ENCODE peak calls at places on chromosomes 16 and 17, in eight cellular contexts. B, C, G, J, L, A, X and P are unnamed samples.

GRCh38 chr16:4411684-4412083 is 4.7 kb downstream of the CORO7 start:
- DNase-seq in A (no peak), G (no peak), L (no peak), B (no peak), X (no peak), J (no peak), C (peak; percentile 76), P (no peak)

GRCh38 chr16:19284207-19284606 is 1.3 kb upstream of the CLEC19A start:
- DNase-seq in A (peak; percentile 84), L (peak; percentile 13), J (peak; percentile 8), G (no peak), B (peak; percentile 40), X (no peak), C (no peak), P (no peak)

GRCh38 chr17:76000016-76000754 is 470 bp upstream of the CDK3 start:
- DNase-seq in B (peak; percentile 59), A (peak; percentile 30), J (no peak), X (peak; percentile 71), C (no peak), G (peak; percentile 57), L (peak; percentile 43), P (peak; percentile 49)

GRCh38 chr17:74542727-74543383 is 3.1 kb downstream of the CD300C start:
- DNase-seq in L (no peak), J (no peak), G (no peak), B (no peak), X (no peak), A (no peak), C (no peak), P (no peak)

GRCh38 chr16:86258713-86259112 is 251.6 kb upstream of the FOXF1 start:
- DNase-seq in L (no peak), A (peak; percentile 66), J (peak; percentile 23), X (no peak), C (no peak), B (no peak), G (no peak), P (no peak)

GRCh38 chr17:82627827-82628226 is 20.4 kb downstream of the WDR45B start:
- DNase-seq in A (no peak), C (no peak), B (no peak), G (no peak), X (peak; percentile 72), J (no peak), L (no peak), P (no peak)

GRCh38 chr17:32882029-32882428 is 5.1 kb upstream of the MYO1D start:
- DNase-seq in L (no peak), G (no peak), J (no peak), X (no peak), B (no peak), C (no peak), A (no peak), P (no peak)

GRCh38 chr16:82034981-82035612 is at the start of gene HSD17B2:
- DNase-seq in G (no peak), A (peak; percentile 80), L (peak; percentile 19), J (peak; percentile 53), C (no peak), X (no peak), B (peak; percentile 75), P (no peak)

GRCh38 chr17:65278050-65278819 is 141.1 kb downstream of the RGS9 start:
- DNase-seq in X (peak; percentile 34), L (peak; percentile 76), G (no peak), C (peak; percentile 16), J (peak; percentile 67), B (peak; percentile 60), A (peak; percentile 63), P (no peak)

GRCh38 chr17:34581446-34582184 is 2.2 kb downstream of the TMEM132E start:
- DNase-seq in A (no peak), G (no peak), J (no peak), L (no peak), C (no peak), B (no peak), X (no peak), P (no peak)

GRCh38 chr17:55577687-55578086 is 66.4 kb upstream of the SMIM36 start:
- DNase-seq in A (no peak), B (no peak), G (no peak), J (peak; percentile 49), L (no peak), X (no peak), C (peak; percentile 25), P (peak; percentile 4)

GRCh38 chr16:65572156-65572555 is 450.3 kb upstream of the CDH11 start:
- DNase-seq in X (no peak), C (no peak), G (no peak), J (peak; percentile 92), A (peak; percentile 88), L (peak; percentile 86), B (no peak), P (no peak)

GRCh38 chr17:60671482-60671881 is 6.2 kb upstream of the BCAS3 start:
- DNase-seq in B (no peak), J (no peak), L (peak; percentile 23), C (no peak), X (no peak), G (no peak), A (no peak), P (no peak)

GRCh38 chr16:4101421-4102275 is 14.6 kb downstream of the ADCY9 start:
- DNase-seq in B (no peak), G (no peak), A (no peak), X (no peak), J (no peak), L (no peak), C (no peak), P (no peak)

GRCh38 chr16:20937736-20938135 is 37.2 kb downstream of the LYRM1 start:
- DNase-seq in L (no peak), G (no peak), A (no peak), J (no peak), X (no peak), B (peak; percentile 50), C (no peak), P (no peak)

GRCh38 chr17:4332296-4332970 is 34.0 kb downstream of the UBE2G1 start:
- DNase-seq in A (peak; percentile 32), G (no peak), J (peak; percentile 48), L (peak; percentile 32), X (no peak), C (no peak), B (no peak), P (no peak)

GRCh38 chr17:48051706-48052486 is 3.7 kb downstream of the NFE2L1 start:
- DNase-seq in G (no peak), A (peak; percentile 66), L (peak; percentile 52), J (peak; percentile 86), X (peak; percentile 19), B (peak; percentile 56), C (peak; percentile 55), P (no peak)

GRCh38 chr17:57112994-57113393 is 27.9 kb downstream of the AKAP1 start:
- DNase-seq in B (no peak), G (no peak), A (no peak), C (no peak), X (peak; percentile 73), L (no peak), J (no peak), P (no peak)

GRCh38 chr16:1082952-1083675 is 10.6 kb downstream of the SSTR5 start:
- DNase-seq in A (peak; percentile 33), B (no peak), C (no peak), G (no peak), J (no peak), L (peak; percentile 29), X (no peak), P (no peak)

GRCh38 chr16:27935076-27935475 is 128.4 kb downstream of the GSG1L start:
- DNase-seq in X (no peak), B (no peak), C (no peak), J (no peak), A (no peak), G (no peak), L (no peak), P (no peak)

GRCh38 chr17:83201206-83202001 is 122.0 kb downstream of the METRNL start:
- DNase-seq in B (peak; percentile 22), X (peak; percentile 9), C (no peak), L (no peak), J (no peak), G (no peak), A (no peak), P (no peak)

GRCh38 chr17:83125515-83126274 is 46.3 kb downstream of the METRNL start:
- DNase-seq in C (no peak), L (no peak), A (no peak), X (peak; percentile 87), G (no peak), J (no peak), B (no peak), P (no peak)

GRCh38 chr17:17181666-17182600 is 24.2 kb downstream of the PLD6 start:
- DNase-seq in X (no peak), J (no peak), A (no peak), C (no peak), B (no peak), G (no peak), L (no peak), P (no peak)

GRCh38 chr16:23433261-23433920 is 19.6 kb downstream of the COG7 start:
- DNase-seq in B (peak; percentile 85), C (no peak), X (no peak), J (no peak), A (no peak), L (no peak), G (no peak), P (no peak)

GRCh38 chr16:27049117-27049516 is 17.6 kb upstream of the C16orf82 start:
- DNase-seq in X (no peak), G (no peak), C (no peak), A (no peak), B (no peak), L (no peak), J (no peak), P (no peak)

GRCh38 chr16:81523387-81524115 is 78.9 kb downstream of the CMIP start:
- DNase-seq in J (peak; percentile 90), C (no peak), B (no peak), G (no peak), A (peak; percentile 95), X (no peak), L (peak; percentile 81), P (no peak)

GRCh38 chr17:57563968-57564367 is 181.1 kb downstream of the CCDC182 start:
- DNase-seq in G (no peak), J (no peak), C (no peak), A (no peak), L (no peak), X (no peak), B (no peak), P (no peak)

GRCh38 chr17:72118588-72119279 is 2.1 kb upstream of the SOX9 start:
- DNase-seq in C (peak; percentile 36), G (no peak), A (peak; percentile 85), X (peak; percentile 49), L (peak; percentile 88), J (peak; percentile 84), B (peak; percentile 73), P (no peak)

GRCh38 chr17:50955667-50956120 is 89.5 kb upstream of the TOB1 start:
- DNase-seq in B (no peak), G (no peak), A (no peak), J (no peak), X (no peak), C (no peak), L (no peak), P (no peak)

GRCh38 chr16:71610936-71611871 is 14.8 kb upstream of the MARVELD3 start:
- DNase-seq in G (peak; percentile 76), X (peak; percentile 80), A (peak; percentile 50), L (peak; percentile 54), J (peak; percentile 39), C (peak; percentile 70), B (peak; percentile 46), P (peak; percentile 62)

GRCh38 chr17:42441717-42442565 is 16.7 kb upstream of the ATP6V0A1 start:
- DNase-seq in X (no peak), A (no peak), B (no peak), G (no peak), C (no peak), J (no peak), L (no peak), P (no peak)

GRCh38 chr17:1970843-1971384 is 54.2 kb downstream of the RTN4RL1 start:
- DNase-seq in J (no peak), G (no peak), C (no peak), X (no peak), A (no peak), L (no peak), B (no peak), P (no peak)

GRCh38 chr17:18185832-18186231 is 2.2 kb downstream of the ALKBH5 start:
- DNase-seq in G (no peak), J (peak; percentile 23), A (peak; percentile 44), L (peak; percentile 51), B (no peak), C (no peak), X (peak; percentile 39), P (no peak)

GRCh38 chr17:82083533-82084359 is 14.3 kb downstream of the FASN start:
- DNase-seq in G (no peak), B (no peak), L (no peak), A (no peak), J (no peak), X (no peak), C (no peak), P (no peak)